ENCODE peak calls at places on chromosomes 7 and 10, in seven cellular contexts. C is H1, B is cardiac muscle cell, J is mucosa of descending colon, F is heart left ventricle, W is left lung, H is Panc1. S is an unnamed sample.

GRCh38 chr10:46096909-46097575 is 51.0 kb upstream of the MSMB start:
- DNase-seq in C (no peak), B (no peak), J (no peak), F (no peak), W (no peak), H (no peak), S (peak; percentile 28)

GRCh38 chr7:83486957-83487356 is 162.0 kb downstream of the SEMA3E start:
- DNase-seq in C (no peak), B (no peak), J (no peak), F (no peak), W (no peak), H (no peak), S (no peak)

GRCh38 chr7:110347091-110347490 is 743.8 kb upstream of the LRRN3 start:
- DNase-seq in C (no peak), B (no peak), J (no peak), F (no peak), W (no peak), H (no peak), S (peak; percentile 51)

GRCh38 chr10:100877451-100877850 is 35.3 kb upstream of the SLF2 start:
- DNase-seq in C (no peak), B (no peak), J (no peak), F (no peak), W (no peak), H (no peak), S (no peak)

GRCh38 chr10:52532650-52533290 is 218.7 kb downstream of the DKK1 start:
- DNase-seq in C (no peak), B (no peak), J (no peak), F (no peak), W (no peak), H (no peak), S (no peak)

GRCh38 chr10:74775099-74775498 is 51.3 kb upstream of the KAT6B start:
- DNase-seq in C (no peak), B (no peak), J (no peak), F (no peak), W (no peak), H (no peak), S (no peak)

GRCh38 chr7:138555684-138556083 is 95.6 kb downstream of the TRIM24 start:
- DNase-seq in C (no peak), B (no peak), J (no peak), F (no peak), W (no peak), H (no peak), S (no peak)

GRCh38 chr7:115087437-115087836 is 165.5 kb downstream of the MDFIC start:
- DNase-seq in C (peak; percentile 3), B (peak; percentile 94), J (no peak), F (no peak), W (no peak), H (no peak), S (no peak)

GRCh38 chr7:129781128-129781855 is 169.8 kb downstream of the NRF1 start:
- DNase-seq in C (no peak), B (no peak), J (no peak), F (no peak), W (no peak), H (no peak), S (no peak)

GRCh38 chr7:134870156-134870555 is 90.7 kb downstream of the CALD1 start:
- DNase-seq in C (no peak), B (no peak), J (no peak), F (no peak), W (no peak), H (no peak), S (no peak)

GRCh38 chr10:131180941-131181855 is 130.3 kb downstream of the TCERG1L start:
- DNase-seq in C (no peak), B (no peak), J (no peak), F (no peak), W (no peak), H (no peak), S (no peak)

GRCh38 chr7:158357106-158357897 is 230.3 kb downstream of the PTPRN2 start:
- DNase-seq in C (no peak), B (no peak), J (no peak), F (no peak), W (peak; percentile 62), H (no peak), S (no peak)

GRCh38 chr10:26485150-26485941 is 47.2 kb downstream of the APBB1IP start:
- DNase-seq in C (no peak), B (peak; percentile 53), J (no peak), F (no peak), W (no peak), H (no peak), S (no peak)

GRCh38 chr7:56609852-56610355 is 493.7 kb upstream of the NUPR2 start:
- DNase-seq in C (no peak), B (no peak), J (no peak), F (no peak), W (no peak), H (no peak), S (no peak)

GRCh38 chr10:79184141-79184625 is 115.4 kb downstream of the ZMIZ1 start:
- DNase-seq in C (no peak), B (peak; percentile 58), J (no peak), F (no peak), W (peak; percentile 80), H (no peak), S (peak; percentile 59)
- H3K4me1 ChIP-seq in C (peaks cover 4% of the 10 kb centered on the region), B (peaks cover 84% of the 10 kb centered on the region), J (peaks cover 63% of the 10 kb centered on the region), F (peaks cover 83% of the 10 kb centered on the region), W (peaks cover 68% of the 10 kb centered on the region), H (peaks cover 47% of the 10 kb centered on the region), S (peaks cover 85% of the 10 kb centered on the region)

GRCh38 chr10:95963992-95964391 is 56.2 kb downstream of the CC2D2B start:
- DNase-seq in C (no peak), B (no peak), J (no peak), F (no peak), W (no peak), H (no peak), S (no peak)
- H3K4me3 ChIP-seq in C (no peak overlapping the region), B (no peak overlapping the region), J (no peak overlapping the region), F (no peak overlapping the region), W (no peak overlapping the region), H (no peak overlapping the region), S (no peak overlapping the region)

GRCh38 chr7:107920048-107920772 is 29.2 kb downstream of the DLD start:
- DNase-seq in C (no peak), B (peak; percentile 42), J (no peak), F (no peak), W (no peak), H (no peak), S (no peak)
- TF ChIP-seq CTCF in C (no peak), B (no peak), J (no peak), F (no peak), W (no peak), H (no peak), S (no peak)

GRCh38 chr7:22675917-22676343 is 51.1 kb upstream of the IL6 start:
- DNase-seq in C (no peak), B (peak; percentile 71), J (no peak), F (no peak), W (no peak), H (no peak), S (no peak)
- H3K4me1 ChIP-seq in C (peaks cover 3% of the 10 kb centered on the region), B (peaks cover 4% of the 10 kb centered on the region), J (no peaks in the 10 kb centered on the region), F (no peaks in the 10 kb centered on the region), W (no peaks in the 10 kb centered on the region), H (peaks cover 3% of the 10 kb centered on the region), S (no peaks in the 10 kb centered on the region)

DNA sequence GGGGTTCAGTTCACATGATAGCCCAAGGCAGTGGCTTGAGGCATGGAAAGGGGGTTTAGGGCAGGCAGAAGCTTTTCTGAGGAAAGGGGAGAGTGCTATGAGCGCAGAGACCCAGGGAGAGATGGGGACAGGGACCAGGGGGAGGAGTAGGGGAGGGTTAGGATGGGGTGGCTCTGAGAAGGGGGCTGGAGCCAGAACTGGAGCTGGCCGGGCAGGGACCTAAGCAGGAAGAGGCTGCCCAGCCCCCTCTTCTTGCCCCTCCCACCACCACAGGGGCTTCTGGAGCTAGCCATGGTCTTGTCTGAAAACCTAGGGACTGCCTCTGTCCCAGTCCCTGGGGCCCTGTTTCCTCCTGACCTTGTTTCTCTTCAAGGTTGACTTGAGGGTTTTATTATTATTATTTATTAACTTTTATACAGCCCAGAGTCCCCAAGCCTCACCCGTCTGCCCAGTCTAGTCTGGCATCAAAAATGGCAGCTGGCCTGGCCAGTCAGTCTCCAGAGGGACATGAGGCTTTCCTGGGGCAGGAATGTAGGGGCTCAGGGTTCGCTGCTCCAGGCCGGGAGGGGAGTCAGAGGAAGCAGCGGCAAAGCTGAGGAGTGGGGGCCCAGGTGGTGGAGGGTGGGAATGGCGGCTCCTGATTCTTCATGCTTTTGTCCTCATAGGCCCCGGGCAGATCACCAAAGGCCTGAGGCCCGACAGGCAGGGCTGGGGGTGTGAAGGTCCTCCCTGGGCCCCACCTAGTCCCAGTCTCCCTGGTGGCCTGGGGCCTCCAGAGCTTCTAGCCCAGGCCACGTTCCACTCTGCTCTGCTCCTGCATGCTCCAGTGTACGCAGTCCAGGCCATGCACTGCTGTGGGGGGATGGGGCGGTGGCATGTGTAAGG is 5.7 kb downstream of the TRIM8 start:
- DNase-seq in C (no peak), B (no peak), J (no peak), F (no peak), W (peak; percentile 66), H (no peak), S (peak; percentile 38)
- H3K4me3 ChIP-seq in C (peak overlapping the region; percentile 38), B (no peak overlapping the region), J (no peak overlapping the region), F (peak overlapping the region; percentile 78), W (peak overlapping the region; percentile 19), H (no peak overlapping the region), S (no peak overlapping the region)

GRCh38 chr7:140451716-140452115 is 27.6 kb downstream of the MKRN1 start:
- DNase-seq in C (no peak), B (no peak), J (no peak), F (no peak), W (no peak), H (no peak), S (no peak)
- TF ChIP-seq CTCF in C (no peak), B (no peak), J (no peak), F (no peak), W (no peak), H (no peak), S (no peak)

DNA sequence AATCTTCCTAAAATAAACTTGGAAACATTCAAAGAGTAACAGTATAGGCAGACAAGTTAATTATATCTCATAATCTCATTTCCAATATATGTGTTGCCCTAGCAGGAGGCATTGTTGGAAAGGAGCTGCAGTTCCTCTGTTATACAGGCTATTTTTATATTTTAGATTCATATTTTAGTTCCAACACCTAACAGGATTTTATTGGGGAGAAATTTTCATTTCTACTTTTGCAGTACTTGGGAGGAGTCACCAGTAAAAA is 19.3 kb downstream of the VOPP1 start:
- DNase-seq in C (no peak), B (no peak), J (no peak), F (no peak), W (no peak), H (no peak), S (no peak)
- H3K4me1 ChIP-seq in C (peaks cover 18% of the 10 kb centered on the region), B (no peaks in the 10 kb centered on the region), J (peaks cover 58% of the 10 kb centered on the region), F (no peaks in the 10 kb centered on the region), W (peaks cover 5% of the 10 kb centered on the region), H (peaks cover 51% of the 10 kb centered on the region), S (peaks cover 25% of the 10 kb centered on the region)

DNA sequence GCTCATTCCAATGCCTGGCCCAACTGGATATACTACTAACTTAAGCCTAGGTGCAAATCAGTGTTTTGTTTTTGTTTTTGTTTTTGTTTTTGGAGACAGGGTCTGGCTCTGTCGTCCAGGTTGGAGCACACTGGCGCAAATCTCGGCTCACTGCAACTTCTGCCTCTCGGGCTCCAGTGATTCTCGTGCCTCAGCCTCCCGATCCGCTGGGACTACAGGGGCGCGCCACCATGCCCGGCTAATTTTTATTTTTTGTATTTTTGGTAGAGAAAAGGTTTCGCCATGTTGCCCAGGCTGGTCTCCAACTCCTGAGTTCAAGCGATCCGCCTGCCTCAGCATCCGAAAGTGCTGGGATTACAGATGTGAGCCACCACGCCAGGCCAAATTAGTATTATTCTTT is 1.6 kb downstream of the PPP3CB start:
- DNase-seq in C (no peak), B (no peak), J (no peak), F (no peak), W (no peak), H (no peak), S (no peak)
- H3K4me3 ChIP-seq in C (peak overlapping the region; percentile 77), B (peak overlapping the region; percentile 54), J (no peak overlapping the region), F (peak overlapping the region; percentile 66), W (no peak overlapping the region), H (peak overlapping the region; percentile 88), S (no peak overlapping the region)